ENCODE peak calls at places on chromosomes 4 and X, in ten cellular contexts. X is thoracic aorta, A is HCT116, L is right atrium auricular region, R is psoas muscle, N is cardiac muscle cell, G is RWPE2, T is brain microvascular endothelial cell, H is suprapubic skin, M is right lobe of liver. D is an unnamed sample.

GRCh38 chrX:9148626-9149385 is 114.9 kb upstream of the FAM9B start:
- DNase-seq in N (peak), L (no peak), H (no peak), T (peak), G (no peak), X (no peak), A (no peak), R (no peak), M (no peak), D (no peak)

GRCh38 chr4:174201898-174202297 is 81.6 kb downstream of the FBXO8 start:
- DNase-seq in T (no peak), R (no peak), M (no peak), H (no peak), L (no peak), N (no peak), A (no peak), X (no peak), G (no peak), D (no peak)

GRCh38 chr4:105950701-105951100 is 55.4 kb downstream of the NPNT start:
- DNase-seq in R (no peak), T (no peak), M (no peak), H (no peak), G (no peak), A (no peak), L (no peak), X (no peak), N (no peak), D (no peak)

GRCh38 chrX:108732630-108733321 is 3.6 kb downstream of the IRS4 start:
- DNase-seq in R (no peak), N (peak), A (no peak), X (no peak), H (no peak), M (no peak), G (no peak), T (no peak), L (no peak), D (no peak)

GRCh38 chr4:95087657-95088455 is 330.1 kb downstream of the BMPR1B start:
- DNase-seq in M (no peak), A (no peak), N (no peak), T (no peak), L (no peak), X (no peak), G (no peak), H (no peak), R (no peak), D (no peak)

GRCh38 chr4:182938213-182938645 is 21.0 kb upstream of the DCTD start:
- DNase-seq in T (no peak), M (peak), R (peak), N (peak), G (no peak), X (no peak), H (peak), A (peak), L (peak), D (peak)

GRCh38 chrX:152640039-152640818 is 2.5 kb downstream of the GABRQ start:
- DNase-seq in T (peak), N (no peak), R (no peak), G (no peak), M (no peak), H (no peak), A (no peak), L (no peak), X (no peak), D (no peak)

GRCh38 chrX:63930140-63930539 is 145.1 kb upstream of the ARHGEF9 start:
- DNase-seq in T (no peak), N (peak), A (peak), R (no peak), L (no peak), X (no peak), M (no peak), G (no peak), H (no peak), D (no peak)

GRCh38 chrX:140342410-140342809 is 162.5 kb downstream of the SOX3 start:
- DNase-seq in M (no peak), R (no peak), L (no peak), G (no peak), A (no peak), N (no peak), T (no peak), H (no peak), X (no peak), D (no peak)

GRCh38 chr4:89590102-89590501 is 246.9 kb downstream of the SNCA start:
- DNase-seq in A (no peak), H (no peak), T (no peak), L (no peak), M (no peak), N (peak), X (no peak), R (no peak), G (no peak), D (no peak)

GRCh38 chr4:70958681-70959080 is 34.8 kb upstream of the DCK start:
- DNase-seq in A (no peak), L (no peak), H (no peak), X (no peak), T (peak), G (no peak), R (no peak), N (no peak), M (no peak), D (no peak)

GRCh38 chrX:113580486-113580885 is 739.9 kb upstream of the AMOT start:
- DNase-seq in X (no peak), R (no peak), H (no peak), A (no peak), M (no peak), T (no peak), L (no peak), N (no peak), G (no peak), D (no peak)

GRCh38 chr4:98976716-98977115 is 18.8 kb upstream of the METAP1 start:
- DNase-seq in T (peak), N (no peak), G (no peak), R (no peak), X (no peak), L (no peak), A (no peak), H (no peak), M (no peak), D (no peak)

GRCh38 chr4:123488916-123489315 is 92.3 kb downstream of the SPRY1 start:
- DNase-seq in R (no peak), N (no peak), H (no peak), A (peak), X (no peak), G (no peak), M (no peak), T (peak), L (no peak), D (no peak)

GRCh38 chrX:25178555-25178954 is 162.8 kb upstream of the ARX start:
- DNase-seq in X (no peak), N (no peak), M (no peak), G (no peak), A (no peak), L (no peak), T (no peak), H (no peak), R (no peak), D (no peak)

GRCh38 chr4:186723207-186724047 is at the start of gene FAT1:
- DNase-seq in A (no peak), N (peak), R (peak), X (no peak), T (peak), L (no peak), H (no peak), M (peak), G (no peak), D (peak)

GRCh38 chr4:110270492-110271197 is 72.2 kb upstream of the ELOVL6 start:
- DNase-seq in M (no peak), G (no peak), A (no peak), N (no peak), X (no peak), H (no peak), T (peak), R (no peak), L (no peak), D (no peak)

GRCh38 chrX:124726881-124727280 is 380.5 kb downstream of the SH2D1A start:
- DNase-seq in R (no peak), T (no peak), N (no peak), L (no peak), A (no peak), G (no peak), H (no peak), M (no peak), X (no peak), D (no peak)

GRCh38 chrX:30196322-30196721 is 19.0 kb upstream of the MAGEB2 start:
- DNase-seq in X (no peak), H (no peak), M (no peak), A (peak), R (no peak), L (no peak), N (peak), G (no peak), T (peak), D (no peak)

GRCh38 chr4:105158837-105159236 is 12.2 kb downstream of the TET2 start:
- DNase-seq in X (no peak), M (peak), A (no peak), R (no peak), T (no peak), L (no peak), H (no peak), G (no peak), N (no peak), D (no peak)

GRCh38 chr4:17232575-17233253 is 279.2 kb downstream of the QDPR start:
- DNase-seq in M (no peak), G (no peak), T (peak), A (peak), L (peak), N (peak), H (no peak), R (no peak), X (peak), D (no peak)

GRCh38 chrX:11628399-11628798 is 37.3 kb downstream of the ARHGAP6 start:
- DNase-seq in G (no peak), N (no peak), A (no peak), L (no peak), H (no peak), R (no peak), X (no peak), M (no peak), T (no peak), D (no peak)

GRCh38 chrX:21176927-21177571 is 197.2 kb upstream of the CNKSR2 start:
- DNase-seq in T (no peak), G (no peak), X (no peak), L (no peak), M (no peak), H (no peak), N (no peak), A (no peak), R (no peak), D (no peak)

GRCh38 chrX:117996408-117996807 is 120.2 kb downstream of the KLHL13 start:
- DNase-seq in A (no peak), M (no peak), T (no peak), G (no peak), R (no peak), H (no peak), X (no peak), L (no peak), N (no peak), D (no peak)

GRCh38 chrX:153482376-153483015 is 12.1 kb upstream of the HAUS7 start:
- DNase-seq in H (no peak), N (no peak), X (no peak), A (no peak), R (no peak), L (no peak), M (no peak), T (no peak), G (no peak), D (no peak)

GRCh38 chrX:574355-574754 is 56.2 kb upstream of the SHOX start:
- DNase-seq in A (no peak), X (no peak), H (no peak), T (no peak), M (no peak), N (no peak), L (no peak), G (no peak), R (no peak), D (no peak)

GRCh38 chrX:134821901-134822300 is 163.6 kb upstream of the PLAC1 start:
- DNase-seq in G (no peak), N (no peak), X (no peak), A (no peak), H (no peak), L (no peak), M (no peak), R (no peak), T (no peak), D (no peak)

GRCh38 chrX:71181558-71181909 is 36.9 kb downstream of the NLGN3 start:
- DNase-seq in T (no peak), L (no peak), A (no peak), G (no peak), N (peak), M (no peak), R (no peak), H (no peak), X (no peak), D (no peak)

GRCh38 chr4:67122029-67122428 is 423.3 kb downstream of the CENPC start:
- DNase-seq in T (no peak), R (no peak), G (no peak), M (no peak), X (no peak), H (no peak), A (no peak), L (no peak), N (peak), D (no peak)

DNA sequence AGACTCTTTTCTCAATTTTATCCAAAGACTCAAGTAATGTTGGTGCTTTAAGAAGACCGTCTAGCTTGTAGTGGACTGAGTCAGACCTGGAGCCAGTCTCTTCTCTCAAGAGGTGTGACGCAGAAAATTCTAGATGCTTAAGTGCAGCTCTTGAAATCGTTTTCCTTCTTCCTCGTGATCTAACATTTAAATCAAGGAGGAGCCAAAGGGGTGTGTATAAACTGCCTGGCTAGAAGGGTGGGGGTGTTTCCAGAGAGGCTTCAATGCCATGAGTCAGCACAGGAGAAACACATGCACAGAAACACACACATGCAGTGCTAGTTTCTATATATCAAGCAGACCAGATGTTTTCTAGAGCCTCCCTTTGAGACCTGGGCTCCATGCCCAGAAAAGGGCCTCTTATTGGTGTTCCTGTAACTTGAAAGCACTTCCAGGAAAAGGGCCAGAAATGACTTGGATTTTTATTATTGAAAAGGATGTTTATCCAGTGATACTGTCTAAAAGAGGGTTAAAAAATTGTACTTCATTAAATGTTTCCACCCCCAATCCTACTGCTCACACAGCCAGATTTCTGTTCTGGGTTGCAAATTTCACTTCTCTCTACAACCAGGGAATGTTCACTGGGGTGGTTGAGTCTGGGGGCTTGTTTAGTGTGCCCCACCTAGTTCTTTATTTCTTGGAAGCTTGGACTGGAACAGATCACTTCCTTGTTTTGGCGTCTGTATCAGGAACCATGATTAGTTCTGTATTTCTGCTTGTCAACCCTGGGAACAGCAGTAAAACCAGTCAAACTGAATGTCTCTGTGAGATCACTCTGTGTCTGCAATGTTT is at the start of gene CLIC2:
- DNase-seq in A (no peak), G (no peak), H (no peak), M (no peak), L (peak), X (no peak), N (no peak), T (peak), R (no peak), D (no peak)
- H3K27ac ChIP-seq in A (no peak), G (no peak), H (peak), M (peak), L (peak), X (peak), N (no peak), T (no peak), R (peak), D (peak)

DNA sequence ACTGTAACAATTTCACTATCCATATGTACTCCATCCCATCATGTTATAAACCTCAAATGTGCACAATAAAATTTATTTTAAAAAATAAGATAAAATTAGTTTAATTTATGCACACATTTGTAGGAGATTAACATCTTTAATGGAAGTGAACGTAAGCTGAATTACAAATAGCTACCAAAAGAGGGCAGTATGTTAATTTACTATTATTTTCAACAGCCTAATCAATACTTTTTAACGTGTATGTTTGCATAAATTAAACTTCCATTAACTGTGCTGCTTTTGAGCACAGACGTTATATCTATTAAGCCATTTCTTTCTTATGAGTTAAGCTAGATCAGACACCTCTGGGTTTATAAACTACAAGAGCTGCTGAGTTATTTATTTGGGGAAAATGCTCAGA is 56.5 kb upstream of the PHKA2 start:
- DNase-seq in A (peak), R (no peak), H (no peak), T (no peak), L (no peak), M (no peak), N (no peak), X (no peak), G (no peak), D (no peak)
- TF ChIP-seq CTCF in A (peak), R (no peak), H (no peak), T (no peak), L (peak), M (peak), N (peak), X (peak), G (peak), D (no peak)

DNA sequence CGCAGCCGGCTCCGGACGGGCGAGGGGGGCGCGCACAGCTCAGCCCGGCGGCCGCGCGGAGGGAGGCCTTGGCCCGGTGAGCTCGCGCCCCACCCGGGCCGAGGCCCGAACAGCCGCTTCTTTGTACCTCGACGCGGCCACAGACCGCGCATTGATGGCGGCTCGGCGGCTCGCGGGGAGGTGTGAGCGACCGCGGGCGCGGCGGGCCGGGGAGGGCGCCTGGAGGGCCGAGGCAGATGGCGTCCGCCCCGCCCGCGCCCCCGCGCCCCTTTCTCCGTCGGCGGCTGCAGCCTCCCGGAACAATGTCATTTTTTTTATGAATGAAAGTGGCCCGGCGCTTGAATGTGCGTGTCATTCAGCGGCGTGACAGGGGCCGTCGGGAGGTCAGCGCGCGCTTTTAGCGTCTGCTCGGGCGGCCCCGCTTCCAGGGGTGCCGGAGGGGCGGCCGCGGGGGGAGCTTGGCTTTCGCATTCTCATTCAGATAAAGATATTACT is 1.8 kb downstream of the FGFR3 start:
- DNase-seq in A (no peak), G (no peak), X (no peak), T (no peak), M (no peak), H (no peak), N (peak), L (no peak), R (no peak), D (no peak)
- H3K4me3 ChIP-seq in A (peak), G (peak), X (peak), T (no peak), M (peak), H (peak), N (peak), L (no peak), R (peak), D (peak)

GRCh38 chr4:3241905-3242304 is 7.1 kb upstream of the MSANTD1 start:
- DNase-seq in N (no peak), X (no peak), M (no peak), R (no peak), T (peak), H (no peak), L (no peak), A (no peak), G (no peak), D (no peak)

GRCh38 chr4:3239998-3240920 is 8.7 kb upstream of the MSANTD1 start:
- DNase-seq in R (no peak), M (no peak), N (no peak), H (no peak), A (no peak), L (no peak), X (no peak), G (no peak), T (no peak), D (no peak)

GRCh38 chr4:3239342-3239741 is 9.6 kb upstream of the MSANTD1 start:
- DNase-seq in M (no peak), X (no peak), H (no peak), G (no peak), N (no peak), L (no peak), R (no peak), T (no peak), A (no peak), D (no peak)

GRCh38 chr4:3243066-3243775 is 5.7 kb upstream of the MSANTD1 start:
- DNase-seq in T (no peak), G (no peak), R (no peak), L (no peak), N (no peak), X (no peak), M (no peak), A (no peak), H (no peak), D (no peak)

DNA sequence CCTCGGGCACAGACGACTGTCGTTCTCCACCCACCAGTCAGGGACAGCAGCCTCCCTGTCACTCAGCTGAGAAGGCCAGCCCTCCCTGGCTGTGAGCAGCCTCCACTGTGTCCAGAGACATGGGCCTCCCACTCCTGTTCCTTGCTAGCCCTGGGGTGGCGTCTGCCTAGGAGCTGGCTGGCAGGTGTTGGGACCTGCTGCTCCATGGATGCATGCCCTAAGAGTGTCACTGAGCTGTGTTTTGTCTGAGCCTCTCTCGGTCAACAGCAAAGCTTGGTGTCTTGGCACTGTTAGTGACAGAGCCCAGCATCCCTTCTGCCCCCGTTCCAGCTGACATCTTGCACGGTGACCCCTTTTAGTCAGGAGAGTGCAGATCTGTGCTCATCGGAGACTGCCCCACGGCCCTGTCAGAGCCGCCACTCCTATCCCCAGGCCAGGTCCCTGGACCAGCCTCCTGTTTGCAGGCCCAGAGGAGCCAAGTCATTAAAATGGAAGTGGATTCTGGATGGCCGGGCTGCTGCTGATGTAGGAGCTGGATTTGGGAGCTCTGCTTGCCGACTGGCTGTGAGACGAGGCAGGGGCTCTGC is 7.9 kb upstream of the MSANTD1 start:
- DNase-seq in R (no peak), L (no peak), H (no peak), N (no peak), G (no peak), A (no peak), T (no peak), M (no peak), X (no peak), D (no peak)
- H3K27ac ChIP-seq in R (no peak), L (no peak), H (no peak), N (no peak), G (no peak), A (no peak), T (no peak), M (no peak), X (no peak), D (no peak)

GRCh38 chr4:180953572-180953971 is 1289.6 kb upstream of the TENM3 start:
- DNase-seq in H (no peak), A (peak), T (peak), G (no peak), R (no peak), X (no peak), L (no peak), N (no peak), M (no peak), D (no peak)
- TF ChIP-seq CTCF in H (no peak), A (peak), T (peak), G (peak), R (no peak), X (no peak), L (no peak), N (no peak), M (peak), D (no peak)

GRCh38 chr4:138236035-138236434 is 6.1 kb downstream of the SLC7A11 start:
- DNase-seq in H (no peak), L (no peak), A (no peak), M (no peak), G (no peak), N (no peak), R (no peak), X (no peak), T (no peak), D (no peak)
- H3K4me3 ChIP-seq in H (no peak), L (no peak), A (no peak), M (no peak), G (no peak), N (no peak), R (no peak), X (no peak), T (no peak), D (no peak)

D was measured in coronary artery.